ENCODE peak calls at places on chromosomes 13 and 19, in five cellular contexts. A, P, H, U and I are unnamed samples.

GRCh38 chr19:48967346-48968178 is 2.5 kb downstream of the FTL start:
- DNase-seq in U (no peak), H (peak), P (peak), A (peak), I (no peak)

GRCh38 chr13:113437408-113438010 is 15.8 kb downstream of the ADPRHL1 start:
- DNase-seq in U (no peak), P (peak), A (no peak), H (peak), I (no peak)

GRCh38 chr13:99261040-99261439 is 2.9 kb upstream of the GPR18 start:
- DNase-seq in P (no peak), U (no peak), H (peak), A (no peak), I (no peak)

GRCh38 chr13:31174018-31174417 is 12.3 kb upstream of the HSPH1 start:
- DNase-seq in A (no peak), P (no peak), H (peak), U (no peak), I (no peak)

GRCh38 chr13:107138987-107139386 is 571.0 kb upstream of the ARGLU1 start:
- DNase-seq in H (no peak), U (no peak), A (no peak), P (no peak), I (peak)

GRCh38 chr13:48902421-48902820 is 73.3 kb upstream of the FNDC3A start:
- DNase-seq in U (no peak), P (no peak), A (peak), H (no peak), I (no peak)

GRCh38 chr13:42279080-42279479 is 7.1 kb downstream of the AKAP11 start:
- DNase-seq in U (no peak), A (peak), P (no peak), H (no peak), I (no peak)

GRCh38 chr19:8005534-8006256 is at the start of gene ELAVL1:
- DNase-seq in A (peak), U (peak), H (peak), P (peak), I (peak)

GRCh38 chr13:50075619-50076097 is 60.4 kb downstream of the KCNRG start:
- DNase-seq in H (no peak), A (no peak), P (no peak), U (no peak), I (peak)

GRCh38 chr13:98203641-98204326 is 26.7 kb upstream of the RNF113B start:
- DNase-seq in P (no peak), H (no peak), U (no peak), A (no peak), I (no peak)

GRCh38 chr19:45254044-45254531 is 3.0 kb downstream of the MARK4 start:
- DNase-seq in P (no peak), U (peak), A (no peak), H (no peak), I (no peak)

GRCh38 chr13:113955691-113956090 is 18.2 kb downstream of the C13orf46 start:
- DNase-seq in U (no peak), A (no peak), H (no peak), P (no peak), I (no peak)

GRCh38 chr13:70856706-70857105 is 748.5 kb upstream of the KLHL1 start:
- DNase-seq in A (peak), U (no peak), H (no peak), P (no peak), I (no peak)

GRCh38 chr13:28494537-28494860 is 429 bp downstream of the FLT1 start:
- DNase-seq in A (peak), U (no peak), P (no peak), H (no peak), I (peak)

GRCh38 chr19:33458807-33459206 is 62.8 kb downstream of the PEPD start:
- DNase-seq in P (no peak), U (no peak), A (no peak), H (no peak), I (no peak)

GRCh38 chr19:48501446-48501960 is 10.1 kb downstream of the LMTK3 start:
- DNase-seq in P (no peak), U (peak), H (peak), A (no peak), I (no peak)

GRCh38 chr13:71412231-71412630 is 454.8 kb downstream of the DACH1 start:
- DNase-seq in H (no peak), P (no peak), A (no peak), U (no peak), I (no peak)

GRCh38 chr13:48644141-48644540 is 9.6 kb upstream of the CYSLTR2 start:
- DNase-seq in A (no peak), U (no peak), P (no peak), H (no peak), I (no peak)

GRCh38 chr19:53545271-53546065 is 7.5 kb downstream of the ZNF331 start:
- DNase-seq in H (no peak), U (no peak), P (peak), A (no peak), I (peak)

GRCh38 chr13:48333976-48334375 is 30.4 kb downstream of the RB1 start:
- DNase-seq in H (no peak), P (no peak), A (no peak), U (no peak), I (peak)

GRCh38 chr19:1168877-1169791 is 4.9 kb downstream of the SBNO2 start:
- DNase-seq in A (no peak), H (peak), P (peak), U (no peak), I (no peak)

GRCh38 chr13:71864094-71864980 is 2.7 kb downstream of the DACH1 start:
- DNase-seq in A (peak), U (no peak), H (no peak), P (no peak), I (peak)

GRCh38 chr19:39132344-39132969 is 6.9 kb downstream of the PAK4 start:
- DNase-seq in A (no peak), H (no peak), U (no peak), P (no peak), I (peak)

GRCh38 chr19:49415102-49415809 is 8.0 kb downstream of the PTH2 start:
- DNase-seq in H (no peak), P (no peak), U (no peak), A (peak), I (no peak)

GRCh38 chr19:20422216-20422615 is 143.4 kb downstream of the ZNF737 start:
- DNase-seq in H (no peak), P (no peak), A (no peak), U (no peak), I (no peak)

GRCh38 chr13:85985791-85986190 is 186.6 kb upstream of the SLITRK6 start:
- DNase-seq in P (no peak), A (no peak), H (no peak), U (no peak), I (no peak)

GRCh38 chr13:25928941-25929505 is 122.8 kb downstream of the SHISA2 start:
- DNase-seq in P (no peak), H (no peak), A (no peak), U (no peak), I (no peak)

GRCh38 chr13:95201814-95202521 is 99.3 kb downstream of the ABCC4 start:
- DNase-seq in A (peak), P (no peak), U (no peak), H (no peak), I (peak)

GRCh38 chr13:30968734-30969335 is 36.4 kb downstream of the TEX26 start:
- DNase-seq in P (no peak), H (no peak), A (no peak), U (no peak), I (no peak)

GRCh38 chr13:30186644-30187431 is 120.5 kb downstream of the KATNAL1 start:
- DNase-seq in A (no peak), H (no peak), U (no peak), P (no peak), I (no peak)

GRCh38 chr13:113460599-113460998 is 7.3 kb upstream of the ADPRHL1 start:
- DNase-seq in P (no peak), A (no peak), U (no peak), H (no peak), I (no peak)

GRCh38 chr13:23323946-23324709 is 109.4 kb downstream of the SACS start:
- DNase-seq in U (no peak), P (no peak), A (no peak), H (no peak), I (peak)

GRCh38 chr13:74128171-74128767 is 5.9 kb downstream of the KLF12 start:
- DNase-seq in U (no peak), P (no peak), A (no peak), H (peak), I (peak)

GRCh38 chr19:55619264-55619663 is 5.1 kb downstream of the ZNF784 start:
- DNase-seq in U (no peak), A (no peak), H (no peak), P (no peak), I (no peak)

GRCh38 chr13:22120646-22121045 is 449.8 kb downstream of the FGF9 start:
- DNase-seq in P (no peak), H (no peak), A (no peak), U (no peak), I (no peak)

DNA sequence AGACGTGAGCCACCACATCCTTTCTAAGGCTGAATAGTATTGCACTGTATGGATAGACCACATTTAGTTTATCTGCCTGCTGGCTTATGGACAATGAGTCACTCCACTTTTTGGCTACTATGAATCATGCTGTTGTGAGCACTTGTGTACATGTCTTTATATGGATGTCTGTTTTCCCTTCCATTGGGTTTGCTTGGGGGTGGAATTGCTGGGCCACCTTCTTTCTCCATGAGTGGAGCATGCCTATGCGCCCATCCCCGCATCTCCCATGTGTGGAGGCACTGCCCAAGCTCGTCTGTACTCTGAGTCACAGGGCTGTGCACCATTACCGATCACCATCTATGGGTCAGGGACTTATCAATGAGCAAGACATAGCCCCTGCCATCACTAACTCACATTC is 127.2 kb upstream of the GJB6 start:
- DNase-seq in A (peak), P (peak), U (no peak), H (peak), I (no peak)
- TF ChIP-seq MYC in A (no peak), P (no peak), U (no peak), H (no peak), I (no peak)

GRCh38 chr13:39789451-39789850 is 134.0 kb downstream of the COG6 start:
- DNase-seq in U (no peak), H (no peak), A (no peak), P (no peak), I (no peak)
- TF ChIP-seq MYC in U (no peak), H (no peak), A (no peak), P (no peak), I (no peak)

GRCh38 chr19:30741539-30741938 is 369.4 kb downstream of the ZNF536 start:
- DNase-seq in H (no peak), U (no peak), P (no peak), A (no peak), I (no peak)

GRCh38 chr19:30743702-30744101 is 371.5 kb downstream of the ZNF536 start:
- DNase-seq in U (no peak), P (no peak), H (no peak), A (no peak), I (no peak)

GRCh38 chr19:30744741-30745475 is 372.7 kb downstream of the ZNF536 start:
- DNase-seq in H (no peak), A (no peak), U (no peak), P (no peak), I (no peak)

GRCh38 chr19:30742981-30743380 is 370.8 kb downstream of the ZNF536 start:
- DNase-seq in H (no peak), U (no peak), P (no peak), A (no peak), I (no peak)

DNA sequence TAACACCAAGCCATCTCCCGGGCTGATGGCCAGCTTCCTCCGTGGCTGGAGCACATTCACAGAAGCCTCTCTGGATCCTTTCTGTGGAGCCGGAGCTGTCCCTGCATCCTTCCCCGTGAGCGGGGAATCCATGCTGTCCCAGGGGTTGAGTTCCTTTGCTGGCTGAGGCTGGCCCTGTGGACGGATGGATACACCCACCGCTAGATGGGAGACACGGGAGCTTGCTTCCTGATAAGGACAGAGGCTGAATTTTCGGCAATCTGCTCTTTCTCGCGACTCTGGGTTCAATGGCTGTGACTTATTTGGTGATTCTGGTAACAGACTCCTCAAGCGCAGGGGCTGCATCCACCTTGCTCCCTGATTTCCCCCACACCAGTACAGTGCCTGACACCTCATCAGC is 370.4 kb downstream of the ZNF536 start:
- DNase-seq in P (no peak), U (no peak), H (no peak), A (no peak), I (no peak)
- TF ChIP-seq MYC in P (no peak), U (no peak), H (no peak), A (no peak), I (no peak)

GRCh38 chr19:14503285-14503684 is 7.4 kb upstream of the GIPC1 start:
- DNase-seq in U (no peak), H (no peak), P (no peak), A (no peak), I (no peak)

GRCh38 chr19:14502334-14503092 is 6.6 kb upstream of the GIPC1 start:
- DNase-seq in U (no peak), P (peak), A (no peak), H (peak), I (no peak)

GRCh38 chr19:14509382-14509781 is 8.8 kb downstream of the DNAJB1 start:
- DNase-seq in P (no peak), H (no peak), U (no peak), A (no peak), I (no peak)

GRCh38 chr19:14507704-14508246 is 10.4 kb downstream of the DNAJB1 start:
- DNase-seq in P (peak), A (no peak), H (peak), U (no peak), I (peak)

DNA sequence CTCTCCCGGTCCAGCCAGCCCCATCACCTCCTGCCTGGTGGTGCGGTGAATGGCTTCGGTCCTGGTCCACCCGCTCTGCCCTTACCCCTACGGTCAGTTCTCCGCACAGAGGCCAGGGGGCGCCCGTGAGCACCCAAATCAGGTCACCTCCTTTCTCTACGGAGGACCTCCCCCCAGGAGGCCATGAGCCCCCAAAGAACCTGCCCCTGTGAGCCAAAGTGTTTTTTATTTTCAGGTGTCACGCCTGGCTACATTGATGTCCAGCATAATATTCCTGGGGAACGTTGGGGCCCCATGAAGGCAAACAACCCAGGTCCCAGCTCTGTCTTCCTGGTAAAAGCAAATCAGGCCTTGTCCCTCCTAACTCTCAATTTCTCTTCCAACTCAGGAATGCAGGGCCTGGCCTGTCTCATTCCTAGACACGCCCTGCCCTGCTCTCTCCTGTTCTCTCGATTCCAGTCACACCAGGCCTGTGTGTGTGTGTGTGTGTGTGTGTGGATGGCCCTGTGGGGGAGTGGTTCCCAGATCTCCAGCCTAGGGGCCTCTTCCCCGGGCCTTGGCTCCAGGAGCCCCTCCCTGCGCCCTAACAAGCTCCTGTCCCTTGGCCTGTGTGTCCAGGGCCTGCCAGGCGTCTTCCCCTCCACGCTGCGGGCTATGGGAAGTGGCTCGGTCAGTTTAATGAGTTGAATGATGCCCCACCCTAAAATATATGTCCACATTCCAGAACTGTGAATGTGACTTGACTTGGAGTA is 9.7 kb upstream of the GIPC1 start:
- DNase-seq in A (peak), U (peak), H (peak), P (peak), I (peak)
- TF ChIP-seq MYC in A (no peak), U (no peak), H (no peak), P (no peak), I (no peak)

GRCh38 chr13:111183959-111184684 is 69.0 kb downstream of the ARHGEF7 start:
- DNase-seq in A (no peak), H (no peak), U (no peak), P (no peak), I (no peak)
- TF ChIP-seq MYC in A (no peak), H (no peak), U (no peak), P (no peak), I (no peak)

GRCh38 chr13:87331178-87331577 is 340.0 kb upstream of the SLITRK5 start:
- DNase-seq in U (no peak), P (no peak), A (no peak), H (no peak), I (no peak)
- TF ChIP-seq MYC in U (no peak), P (no peak), A (no peak), H (no peak), I (no peak)

GRCh38 chr13:27183561-27184147 is 12.0 kb upstream of the USP12 start:
- DNase-seq in H (no peak), P (peak), A (no peak), U (no peak), I (no peak)

GRCh38 chr13:27188239-27188638 is 16.6 kb upstream of the USP12 start:
- DNase-seq in U (no peak), A (no peak), H (no peak), P (no peak), I (no peak)

GRCh38 chr13:27182844-27183497 is 11.4 kb upstream of the USP12 start:
- DNase-seq in A (peak), P (peak), U (peak), H (peak), I (peak)

GRCh38 chr13:27189192-27189591 is 17.6 kb upstream of the USP12 start:
- DNase-seq in P (no peak), U (no peak), A (no peak), H (no peak), I (peak)

GRCh38 chr13:27186295-27186694 is 14.7 kb upstream of the USP12 start:
- DNase-seq in H (no peak), A (no peak), P (no peak), U (no peak), I (no peak)
- TF ChIP-seq MYC in H (no peak), A (no peak), P (no peak), U (no peak), I (no peak)

GRCh38 chr19:42153606-42154405 is 21.6 kb upstream of the POU2F2 start:
- DNase-seq in U (no peak), P (no peak), A (no peak), H (no peak), I (no peak)
- TF ChIP-seq MYC in U (no peak), P (no peak), A (no peak), H (no peak), I (no peak)

DNA sequence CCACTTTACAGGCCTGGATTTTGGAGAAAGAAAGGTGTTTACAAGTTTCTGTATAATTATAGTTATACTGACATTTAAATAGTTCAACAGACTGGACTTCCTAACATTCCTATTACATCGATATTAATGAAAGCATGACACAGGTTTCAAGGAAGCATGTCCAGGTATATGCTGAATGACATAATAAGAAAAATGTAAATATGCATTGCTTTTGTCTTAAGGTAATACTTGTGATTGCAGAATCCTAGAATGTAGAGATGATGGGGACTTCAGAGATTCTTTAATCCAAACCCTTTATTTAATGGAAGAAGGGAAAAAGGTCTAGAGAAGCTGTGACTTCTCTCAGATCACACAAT is 5.0 kb downstream of the STARD13 start:
- DNase-seq in U (no peak), A (no peak), P (no peak), H (no peak), I (no peak)
- TF ChIP-seq MYC in U (no peak), A (no peak), P (no peak), H (no peak), I (no peak)